ENCODE peak calls at places on chromosomes 3 and 15, in seven cellular contexts. S, U, Q, P, A, C and I are unnamed samples.

GRCh38 chr3:44509985-44510360 is 32.5 kb upstream of the ZNF445 start:
- DNase-seq in S (peak), U (no peak), Q (no peak), P (no peak), A (no peak), C (peak), I (no peak)

GRCh38 chr3:147113293-147114045 is 292.9 kb downstream of the ZIC4 start:
- DNase-seq in S (peak), U (peak), Q (no peak), P (no peak), A (no peak), C (peak), I (no peak)

GRCh38 chr3:49872801-49873281 is 3.1 kb upstream of the CAMKV start:
- DNase-seq in S (no peak), U (no peak), Q (peak), P (no peak), A (no peak), C (no peak), I (no peak)

GRCh38 chr3:63988943-63989342 is 34.4 kb downstream of the PSMD6 start:
- DNase-seq in S (no peak), U (no peak), Q (no peak), P (no peak), A (no peak), C (no peak), I (no peak)

GRCh38 chr15:51493892-51494291 is 128.7 kb downstream of the DMXL2 start:
- DNase-seq in S (peak), U (peak), Q (no peak), P (no peak), A (no peak), C (peak), I (no peak)

GRCh38 chr3:194279106-194279505 is 72.0 kb downstream of the CPN2 start:
- DNase-seq in S (no peak), U (no peak), Q (no peak), P (no peak), A (no peak), C (no peak), I (no peak)

GRCh38 chr3:66053009-66053782 is 14.5 kb upstream of the MAGI1 start:
- DNase-seq in S (no peak), U (no peak), Q (peak), P (no peak), A (no peak), C (peak), I (no peak)

GRCh38 chr3:14524920-14525660 is 15.1 kb downstream of the GRIP2 start:
- DNase-seq in S (no peak), U (no peak), Q (no peak), P (no peak), A (no peak), C (no peak), I (no peak)

GRCh38 chr15:82091636-82092140 is 45.9 kb upstream of the MEX3B start:
- DNase-seq in S (no peak), U (no peak), Q (no peak), P (no peak), A (no peak), C (no peak), I (no peak)

GRCh38 chr15:85451099-85451700 is 70.8 kb downstream of the AKAP13 start:
- DNase-seq in S (no peak), U (no peak), Q (no peak), P (no peak), A (no peak), C (no peak), I (no peak)

GRCh38 chr15:75731248-75732100 is 18.8 kb upstream of the CSPG4 start:
- DNase-seq in S (peak), U (no peak), Q (no peak), P (no peak), A (no peak), C (peak), I (no peak)

DNA sequence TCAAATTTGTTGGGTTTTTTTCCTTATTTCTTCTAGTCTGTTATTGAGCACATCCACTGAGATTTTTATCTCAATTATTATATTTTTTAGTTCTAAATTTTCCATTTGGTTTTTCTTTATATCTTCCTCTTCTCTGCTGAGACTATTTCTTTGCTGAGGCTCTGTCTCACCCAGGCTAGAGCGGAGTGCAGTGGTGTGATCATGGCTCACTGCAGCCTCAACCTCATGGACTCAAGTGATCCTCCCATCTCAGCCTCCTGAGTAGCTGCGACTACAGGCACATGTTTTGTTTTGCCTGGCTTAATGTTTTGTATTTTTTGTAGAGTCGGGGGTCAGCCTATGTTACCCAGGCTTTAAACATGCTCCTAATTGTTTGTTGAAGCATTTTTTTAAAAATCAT is 10.2 kb downstream of the CTDSPL start:
- DNase-seq in S (no peak), U (no peak), Q (no peak), P (no peak), A (no peak), C (no peak), I (no peak)
- TF ChIP-seq CTCF in S (no peak), U (no peak), Q (no peak), P (no peak), A (no peak), C (no peak), I (no peak)

GRCh38 chr3:59970796-59971195 is 921.0 kb upstream of the CFAP20DC start:
- DNase-seq in S (no peak), U (no peak), Q (no peak), P (no peak), A (no peak), C (no peak), I (no peak)

GRCh38 chr3:59970384-59970783 is 920.6 kb upstream of the CFAP20DC start:
- DNase-seq in S (no peak), U (no peak), Q (no peak), P (no peak), A (no peak), C (no peak), I (no peak)

DNA sequence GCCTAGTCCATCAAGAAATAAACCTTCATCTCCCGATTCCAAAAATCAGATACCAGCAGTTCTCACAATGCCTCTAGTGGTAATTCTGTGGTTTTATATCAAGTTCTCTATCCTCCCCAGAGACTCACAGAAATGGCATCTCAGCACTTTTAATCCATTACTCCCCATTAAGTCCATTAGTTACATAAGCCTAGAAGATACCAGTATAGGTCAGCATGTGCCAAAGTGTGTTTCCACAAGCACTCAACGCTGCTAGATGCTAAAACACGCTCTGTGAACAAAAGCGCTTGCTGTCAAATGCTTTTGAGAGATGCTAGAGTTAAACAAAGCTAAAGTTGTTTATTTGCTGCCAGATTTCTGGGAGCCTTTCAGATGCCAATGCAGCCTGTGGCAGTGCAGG is 918.7 kb upstream of the CFAP20DC start:
- DNase-seq in S (no peak), U (no peak), Q (no peak), P (no peak), A (no peak), C (no peak), I (no peak)
- TF ChIP-seq CTCF in S (no peak), U (no peak), Q (no peak), P (no peak), A (no peak), C (no peak), I (no peak)

GRCh38 chr3:47042231-47042791 is 62.8 kb downstream of the NBEAL2 start:
- DNase-seq in S (no peak), U (no peak), Q (no peak), P (no peak), A (no peak), C (no peak), I (no peak)
- TF ChIP-seq CTCF in S (no peak), U (no peak), Q (no peak), P (no peak), A (no peak), C (no peak), I (no peak)

DNA sequence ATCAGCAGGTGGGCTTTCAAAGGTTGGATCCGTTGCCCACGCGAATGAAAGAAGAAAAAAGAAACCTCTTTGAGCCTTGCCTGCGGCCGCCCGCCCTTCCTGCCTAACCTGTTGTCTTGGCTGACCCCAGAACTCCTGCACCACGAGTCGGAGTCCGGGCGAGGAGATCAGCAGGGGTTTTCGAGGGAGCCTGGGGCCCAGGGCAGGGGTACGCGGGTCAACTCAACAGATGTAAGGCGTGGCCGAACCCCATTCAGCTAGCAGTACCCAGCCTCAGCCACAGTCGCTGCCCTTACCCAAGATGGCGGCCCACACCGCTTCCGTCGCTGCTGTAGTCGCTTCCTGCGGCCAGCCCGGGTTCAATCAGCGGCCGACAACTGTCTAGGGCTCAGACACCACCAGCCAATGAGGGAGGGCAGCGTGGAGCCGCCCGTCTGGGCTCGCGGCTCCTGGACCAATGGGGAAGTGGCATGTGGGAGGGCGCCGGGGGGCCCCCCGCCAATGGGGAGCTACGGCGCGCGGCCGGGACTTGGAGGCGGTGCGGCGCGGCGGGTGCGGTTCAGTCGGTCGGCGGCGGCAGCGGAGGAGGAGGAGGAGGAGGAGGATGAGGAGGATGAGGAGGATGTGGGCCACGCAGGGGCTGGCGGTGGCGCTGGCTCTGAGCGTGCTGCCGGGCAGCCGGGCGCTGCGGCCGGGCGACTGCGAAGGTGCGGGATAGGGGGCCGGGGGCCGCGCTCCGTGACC is at the start of gene MANF:
- DNase-seq in S (peak), U (peak), Q (peak), P (peak), A (peak), C (peak), I (peak)
- TF ChIP-seq CTCF in S (no peak), U (no peak), Q (no peak), P (no peak), A (no peak), C (no peak), I (no peak)

DNA sequence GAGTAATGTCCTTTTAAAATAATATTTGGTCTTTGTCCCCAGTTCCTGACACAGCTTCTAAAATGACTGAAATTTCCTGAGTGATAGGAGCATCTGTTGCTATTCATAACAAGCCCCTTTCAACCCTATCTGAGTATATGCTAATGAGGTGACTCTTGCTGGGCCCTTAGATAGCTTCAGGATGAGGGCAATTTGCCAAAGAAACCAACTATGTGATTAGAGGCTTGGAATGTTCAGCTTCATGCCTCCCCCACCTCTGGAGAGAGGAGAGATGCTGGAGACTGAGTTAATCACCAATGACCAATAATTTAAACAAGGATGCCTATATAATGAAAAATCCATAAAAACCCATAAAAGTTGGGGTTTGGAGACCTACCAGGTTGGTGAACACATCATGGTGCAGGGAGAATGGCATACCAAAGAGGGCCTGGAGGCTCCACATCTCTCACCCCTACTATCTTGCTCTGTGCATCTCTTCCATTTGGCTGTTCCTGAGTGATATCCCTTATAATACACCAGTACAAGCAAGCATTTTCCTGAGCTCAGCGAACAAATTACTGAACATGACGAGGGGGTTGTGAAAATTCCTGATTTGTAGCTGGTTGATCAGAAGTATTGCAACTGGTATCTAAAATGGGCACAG is 189.2 kb downstream of the ECT2 start:
- DNase-seq in S (no peak), U (no peak), Q (no peak), P (no peak), A (no peak), C (peak), I (no peak)
- TF ChIP-seq CTCF in S (no peak), U (no peak), Q (no peak), P (no peak), A (no peak), C (no peak), I (no peak)

GRCh38 chr3:128803307-128803706 is 76.1 kb upstream of the ACAD9 start:
- DNase-seq in S (no peak), U (no peak), Q (no peak), P (no peak), A (no peak), C (no peak), I (no peak)
- TF ChIP-seq CTCF in S (no peak), U (no peak), Q (no peak), P (no peak), A (no peak), C (no peak), I (no peak)

GRCh38 chr3:2090512-2090911 is 8.2 kb upstream of the CNTN4 start:
- DNase-seq in S (no peak), U (no peak), Q (no peak), P (no peak), A (no peak), C (no peak), I (no peak)
- TF ChIP-seq CTCF in S (no peak), U (no peak), Q (no peak), P (no peak), A (no peak), C (no peak), I (no peak)

GRCh38 chr15:36282821-36283220 is 296.6 kb upstream of the CDIN1 start:
- DNase-seq in S (no peak), U (no peak), Q (no peak), P (no peak), A (no peak), C (no peak), I (no peak)

GRCh38 chr15:36275656-36276055 is 303.8 kb upstream of the CDIN1 start:
- DNase-seq in S (no peak), U (no peak), Q (no peak), P (no peak), A (no peak), C (no peak), I (no peak)

GRCh38 chr15:36278219-36278618 is 301.2 kb upstream of the CDIN1 start:
- DNase-seq in S (peak), U (no peak), Q (no peak), P (no peak), A (no peak), C (peak), I (no peak)
- TF ChIP-seq CTCF in S (peak), U (no peak), Q (no peak), P (no peak), A (no peak), C (peak), I (no peak)